ENCODE peak calls at places on chromosomes 5 and 9, in four cellular contexts. Y is SK-N-SH, T is fibroblast of pulmonary artery, V is HepG2. S is an unnamed sample.

GRCh38 chr5:39191216-39191615 is 28.1 kb downstream of the FYB1 start:
- DNase-seq in V (no peak), Y (no peak), T (no peak), S (no peak)

GRCh38 chr9:122058051-122058450 is 35.1 kb downstream of the TTLL11 start:
- DNase-seq in Y (no peak), T (no peak), V (no peak), S (no peak)

GRCh38 chr5:58628626-58629025 is 45.8 kb downstream of the RAB3C start:
- DNase-seq in Y (no peak), V (no peak), T (no peak), S (no peak)

GRCh38 chr9:121741198-121741918 is 89.9 kb downstream of the DAB2IP start:
- DNase-seq in V (no peak), T (no peak), Y (no peak), S (no peak)

GRCh38 chr9:93261735-93262523 is 78.0 kb downstream of the WNK2 start:
- DNase-seq in Y (peak), T (no peak), V (no peak), S (no peak)

GRCh38 chr5:107067391-107067790 is 603.3 kb downstream of the EFNA5 start:
- DNase-seq in V (no peak), T (no peak), Y (no peak), S (peak)

GRCh38 chr9:96331236-96331947 is 29.4 kb upstream of the HSD17B3 start:
- DNase-seq in T (peak), Y (no peak), V (peak), S (no peak)

GRCh38 chr5:117652640-117653280 is 1078.1 kb upstream of the SEMA6A start:
- DNase-seq in Y (no peak), V (no peak), T (no peak), S (peak)

GRCh38 chr5:135930029-135930948 is 24.5 kb downstream of the LECT2 start:
- DNase-seq in V (peak), Y (peak), T (no peak), S (no peak)

GRCh38 chr9:126956929-126957686 is 42.5 kb downstream of the RALGPS1 start:
- DNase-seq in V (no peak), T (peak), Y (no peak), S (peak)

GRCh38 chr9:113941056-113941455 is 64.9 kb downstream of the ZNF618 start:
- DNase-seq in Y (no peak), T (peak), V (no peak), S (peak)

GRCh38 chr5:173734716-173735115 is 118.3 kb upstream of the BOD1 start:
- DNase-seq in Y (no peak), V (no peak), T (no peak), S (no peak)

GRCh38 chr5:133337795-133338445 is 274.4 kb downstream of the FSTL4 start:
- DNase-seq in T (no peak), V (no peak), Y (no peak), S (no peak)

GRCh38 chr9:124221685-124222084 is 36.1 kb upstream of the NEK6 start:
- DNase-seq in V (no peak), Y (no peak), T (no peak), S (no peak)

GRCh38 chr5:164481270-164481669 is 975.9 kb downstream of the MAT2B start:
- DNase-seq in T (no peak), Y (no peak), V (no peak), S (no peak)

GRCh38 chr5:140595538-140595937 is 30.9 kb downstream of the SLC35A4 start:
- DNase-seq in Y (no peak), T (peak), V (peak), S (peak)

GRCh38 chr9:122807271-122807900 is 7.5 kb downstream of the OR1K1 start:
- DNase-seq in V (no peak), T (no peak), Y (no peak), S (no peak)

GRCh38 chr5:86917117-86917579 is 299.4 kb downstream of the COX7C start:
- DNase-seq in V (no peak), T (peak), Y (no peak), S (peak)

GRCh38 chr5:136699661-136700060 is 334.3 kb upstream of the TRPC7 start:
- DNase-seq in T (no peak), V (no peak), Y (no peak), S (no peak)

GRCh38 chr5:94157704-94158608 is 416.6 kb upstream of the POU5F2 start:
- DNase-seq in V (no peak), T (no peak), Y (no peak), S (no peak)

DNA sequence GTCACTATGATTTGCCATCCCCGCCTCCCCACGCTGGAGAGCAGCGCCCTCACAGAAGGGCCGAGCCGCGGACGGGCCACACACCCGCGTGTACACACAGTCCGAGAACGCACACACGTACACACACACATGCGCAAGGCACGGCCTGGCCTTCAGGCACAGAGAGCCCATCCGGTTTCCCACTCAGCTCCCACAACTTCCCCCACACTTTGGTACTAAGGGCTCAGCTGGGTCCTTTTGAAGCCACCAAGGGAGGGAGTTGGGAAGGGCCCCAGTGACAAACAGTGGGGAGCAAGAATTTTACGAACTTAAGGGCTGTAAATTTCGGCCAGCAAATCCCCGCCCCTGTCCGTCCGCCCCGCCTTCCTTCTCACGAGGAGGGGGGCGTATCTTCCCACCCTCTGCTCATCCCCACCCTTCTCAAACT is 133.3 kb upstream of the HAND1 start:
- DNase-seq in T (peak), V (no peak), Y (no peak), S (peak)
- H3K4me3 ChIP-seq in T (peak), V (no peak), Y (no peak), S (peak)

GRCh38 chr9:133707065-133707760 is 30.9 kb downstream of the SARDH start:
- DNase-seq in T (peak), V (no peak), Y (no peak), S (peak)
- H3K4me3 ChIP-seq in T (no peak), V (no peak), Y (no peak), S (peak)

GRCh38 chr9:91844656-91845291 is 105.3 kb downstream of the ROR2 start:
- DNase-seq in Y (no peak), T (no peak), V (no peak), S (no peak)

GRCh38 chr9:91842358-91842757 is 107.7 kb downstream of the ROR2 start:
- DNase-seq in Y (no peak), V (no peak), T (no peak), S (no peak)

GRCh38 chr9:91844170-91844569 is 105.9 kb downstream of the ROR2 start:
- DNase-seq in V (no peak), T (no peak), Y (no peak), S (peak)

GRCh38 chr9:91843093-91843492 is 106.9 kb downstream of the ROR2 start:
- DNase-seq in V (no peak), Y (no peak), T (no peak), S (no peak)

DNA sequence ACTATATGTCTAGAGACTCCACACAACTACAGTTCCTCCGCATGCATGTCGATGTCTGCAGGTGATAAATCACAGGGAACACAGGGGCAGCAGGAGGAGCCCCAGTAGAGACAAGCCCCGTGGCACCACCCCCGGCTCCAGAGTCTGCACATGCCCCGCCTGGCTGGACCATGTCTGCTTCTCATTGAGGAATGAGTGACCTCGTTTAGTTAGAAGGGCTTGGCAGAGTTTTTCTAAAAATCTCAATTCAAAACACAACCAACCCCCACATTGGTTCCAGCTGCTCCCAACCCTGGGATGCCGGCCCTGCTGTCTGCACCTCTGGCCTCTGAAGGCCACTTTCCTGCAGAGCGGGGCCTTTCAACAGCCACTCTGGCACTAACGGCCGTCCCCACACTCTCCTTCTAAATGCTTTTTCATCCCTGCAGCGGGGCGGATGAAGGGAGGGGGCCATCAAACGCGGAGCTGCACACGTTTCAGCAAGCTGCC is 106.4 kb downstream of the ROR2 start:
- DNase-seq in Y (peak), V (no peak), T (no peak), S (peak)
- H3K4me3 ChIP-seq in Y (no peak), V (no peak), T (no peak), S (peak)

GRCh38 chr9:99114846-99115500 is 10.1 kb downstream of the TGFBR1 start:
- DNase-seq in T (no peak), V (no peak), Y (no peak), S (no peak)

GRCh38 chr9:99121604-99122003 is 16.7 kb downstream of the TGFBR1 start:
- DNase-seq in V (no peak), T (no peak), Y (no peak), S (no peak)

GRCh38 chr9:99120256-99120655 is 15.3 kb downstream of the TGFBR1 start:
- DNase-seq in V (no peak), Y (no peak), T (no peak), S (no peak)

GRCh38 chr9:99115947-99116543 is 11.1 kb downstream of the TGFBR1 start:
- DNase-seq in Y (no peak), V (no peak), T (no peak), S (no peak)

DNA sequence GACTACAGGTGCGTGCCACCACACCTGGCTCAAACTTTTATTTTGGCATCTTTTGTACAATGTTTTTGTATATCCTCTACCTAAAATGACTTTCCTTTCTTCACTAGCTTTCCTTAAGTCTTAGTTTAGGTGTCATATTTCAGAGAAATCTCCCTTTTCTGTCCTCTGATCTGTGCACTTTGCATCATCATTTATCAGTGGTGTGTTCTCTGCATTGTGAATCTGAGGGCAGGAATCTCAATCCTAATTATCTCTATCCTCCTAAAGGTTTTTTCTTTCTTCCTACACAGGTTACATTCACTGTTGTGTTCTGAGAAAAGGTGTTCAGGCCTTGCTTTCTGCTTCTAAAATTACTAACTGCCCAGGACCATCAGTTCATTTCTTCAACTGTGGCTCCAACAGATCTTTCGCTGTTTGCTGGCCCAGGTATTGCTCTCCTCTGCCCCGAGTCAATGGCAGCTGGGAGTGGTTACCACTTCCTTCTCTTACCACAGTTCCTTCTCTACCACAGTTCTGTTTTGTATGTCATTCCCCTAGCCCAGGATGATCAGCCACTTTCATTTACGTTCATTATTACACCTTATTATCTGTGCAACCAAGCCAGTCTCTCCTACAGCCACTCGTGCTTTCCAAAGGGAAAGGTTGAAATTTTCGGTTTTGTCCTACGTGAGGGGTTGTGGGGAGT is 14.0 kb downstream of the TGFBR1 start:
- DNase-seq in T (no peak), V (no peak), Y (no peak), S (no peak)
- H3K4me3 ChIP-seq in T (no peak), V (no peak), Y (no peak), S (no peak)